ENCODE peak calls at places on chromosomes 1 and 21, in four cellular contexts. R is foreskin fibroblast, S is heart left ventricle, D is fibroblast of lung. Z is an unnamed sample.

GRCh38 chr1:40830419-40830943 is 31.7 kb downstream of the CITED4 start:
- DNase-seq in D (no peak), S (no peak), R (no peak), Z (no peak)

GRCh38 chr1:183562701-183563100 is 27.6 kb downstream of the NCF2 start:
- DNase-seq in D (no peak), R (no peak), S (no peak), Z (no peak)

GRCh38 chr1:40625476-40626382 is 39.8 kb downstream of the RIMS3 start:
- DNase-seq in D (no peak), R (no peak), S (no peak), Z (peak; percentile 40)

GRCh38 chr1:64004451-64004850 is 199.0 kb upstream of the UBE2U start:
- DNase-seq in D (no peak), S (no peak), R (no peak), Z (no peak)

GRCh38 chr1:204591473-204592090 is 75.4 kb downstream of the MDM4 start:
- DNase-seq in D (peak; percentile 47), S (no peak), R (peak; percentile 50), Z (peak; percentile 55)

GRCh38 chr21:46561448-46562095 is 43.3 kb downstream of the S100B start:
- DNase-seq in S (no peak), R (no peak), D (no peak), Z (no peak)

GRCh38 chr1:214983126-214983869 is 99.2 kb upstream of the KCNK2 start:
- DNase-seq in D (peak; percentile 22), S (no peak), R (peak; percentile 41), Z (peak; percentile 62)

GRCh38 chr1:9996624-9997582 is at the start of gene RBP7:
- DNase-seq in D (no peak), S (peak; percentile 42), R (no peak), Z (no peak)

GRCh38 chr1:232705815-232706575 is 76.1 kb upstream of the SIPA1L2 start:
- DNase-seq in R (no peak), D (peak; percentile 57), S (no peak), Z (no peak)

GRCh38 chr1:48227165-48228013 is 4.9 kb downstream of the SLC5A9 start:
- DNase-seq in D (no peak), S (no peak), R (no peak), Z (no peak)

GRCh38 chr21:45868086-45868485 is 113.5 kb upstream of the COL6A1 start:
- DNase-seq in R (no peak), S (no peak), D (no peak), Z (no peak)

GRCh38 chr1:200627548-200628222 is 7.1 kb upstream of the KIF14 start:
- DNase-seq in R (no peak), S (no peak), D (no peak), Z (no peak)

GRCh38 chr1:211579434-211580302 is 707 bp upstream of the SLC30A1 start:
- DNase-seq in R (no peak), S (peak; percentile 90), D (peak; percentile 17), Z (no peak)

GRCh38 chr1:45221716-45222115 is 15.3 kb upstream of the ZSWIM5 start:
- DNase-seq in R (peak; percentile 47), D (no peak), S (no peak), Z (peak; percentile 64)

GRCh38 chr1:45215485-45216199 is 9.2 kb upstream of the ZSWIM5 start:
- DNase-seq in R (no peak), S (no peak), D (no peak), Z (no peak)

GRCh38 chr1:45216200-45216541 is 9.8 kb upstream of the ZSWIM5 start:
- DNase-seq in S (no peak), D (no peak), R (no peak), Z (no peak)

GRCh38 chr1:45213892-45214291 is 7.5 kb upstream of the ZSWIM5 start:
- DNase-seq in S (no peak), D (no peak), R (no peak), Z (no peak)

DNA sequence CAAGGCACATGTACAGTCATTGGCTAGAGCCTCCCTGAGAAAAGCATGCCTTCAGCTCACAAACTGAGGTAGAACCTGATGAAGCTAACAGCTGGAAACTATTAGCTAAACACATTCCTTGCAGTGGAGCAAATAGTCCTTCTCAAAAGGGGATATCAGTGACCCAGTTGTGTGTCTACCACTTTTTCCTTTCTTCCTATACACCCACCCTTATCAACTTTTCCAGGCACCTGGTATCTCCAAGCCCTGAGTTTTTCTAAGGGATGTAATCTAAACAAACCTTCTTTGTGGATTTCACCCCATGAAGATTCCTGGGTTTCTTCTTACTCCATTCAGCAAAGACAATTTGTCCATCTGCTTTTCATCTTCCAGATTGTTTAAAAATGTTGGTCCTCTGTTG is 10.5 kb upstream of the ZSWIM5 start:
- DNase-seq in D (no peak), S (no peak), R (no peak), Z (no peak)
- H3K4me3 ChIP-seq in D (no peak overlapping the region), S (no peak overlapping the region), R (no peak overlapping the region), Z (no peak overlapping the region)

DNA sequence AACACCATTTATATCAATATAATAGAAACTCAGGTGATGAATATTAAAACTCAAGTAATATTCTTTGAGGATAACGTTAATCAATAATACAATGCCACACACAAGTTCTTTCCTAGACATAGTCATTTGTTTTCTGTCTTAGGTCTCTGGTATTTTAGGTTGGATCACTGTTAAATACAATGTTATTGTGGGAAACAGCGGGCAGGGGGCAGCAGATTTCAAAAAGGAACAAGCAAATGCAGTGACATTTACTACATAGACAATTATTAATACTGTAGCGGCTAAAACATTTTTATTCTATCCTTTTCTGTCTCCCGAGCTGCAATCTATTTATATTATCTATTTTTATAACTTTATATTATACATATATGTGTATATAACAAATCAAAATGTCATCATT is 186.4 kb upstream of the ZNHIT6 start:
- DNase-seq in D (peak; percentile 62), S (peak; percentile 20), R (peak; percentile 7), Z (peak; percentile 68)
- TF ChIP-seq CTCF in D (peak; percentile 59), S (peak; percentile 26), R (peak; percentile 59), Z (peak; percentile 74)

DNA sequence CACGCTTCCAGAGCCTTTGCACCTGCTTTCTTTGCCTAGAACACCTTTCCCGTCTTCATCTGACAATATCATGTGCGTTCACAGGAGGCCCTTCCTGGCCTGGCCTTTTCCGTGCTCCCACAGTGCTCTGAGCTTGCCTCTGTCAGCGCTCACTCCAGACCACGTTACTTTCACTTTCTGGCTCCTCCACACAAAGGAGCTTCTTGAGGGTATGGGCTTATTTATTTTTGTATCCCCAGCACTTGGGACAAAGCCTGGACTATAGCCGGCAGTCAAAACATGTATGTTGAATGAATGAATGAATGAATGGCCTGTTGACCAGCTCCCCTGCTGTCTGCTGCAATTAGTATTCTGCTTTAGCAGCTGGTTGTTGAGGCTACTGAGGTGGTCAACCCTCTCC is 11.1 kb downstream of the LRRC71 start:
- DNase-seq in D (peak; percentile 33), R (no peak), S (no peak), Z (peak; percentile 74)
- H3K4me3 ChIP-seq in D (no peak overlapping the region), R (no peak overlapping the region), S (no peak overlapping the region), Z (no peak overlapping the region)

GRCh38 chr1:89363196-89363595 is 663 bp upstream of the GBP6 start:
- DNase-seq in D (no peak), S (no peak), R (no peak), Z (peak; percentile 60)
- TF ChIP-seq CTCF in D (no peak), S (no peak), R (no peak), Z (no peak)

DNA sequence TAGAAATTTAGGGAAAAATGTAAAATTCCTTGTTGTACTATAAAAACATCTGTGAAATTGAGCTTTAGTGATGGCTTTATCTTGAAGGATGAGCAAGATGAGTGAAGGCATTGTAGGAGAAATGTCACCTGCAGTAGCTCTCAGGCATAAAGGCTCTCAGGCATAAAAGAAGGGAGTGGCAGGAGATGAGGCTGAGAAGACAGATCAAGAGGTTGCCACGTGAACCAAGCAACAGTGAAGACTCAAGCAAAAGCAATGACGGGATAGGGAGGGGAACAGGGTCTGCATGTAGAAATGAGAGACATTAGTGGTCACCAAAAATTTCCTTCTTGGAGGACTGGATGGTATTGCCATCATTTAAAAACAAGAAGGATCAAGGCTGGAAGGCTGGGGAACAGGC is 98.8 kb downstream of the ST3GAL3 start:
- DNase-seq in R (no peak), D (no peak), S (no peak), Z (no peak)
- H3K4me3 ChIP-seq in R (no peak overlapping the region), D (no peak overlapping the region), S (no peak overlapping the region), Z (no peak overlapping the region)

DNA sequence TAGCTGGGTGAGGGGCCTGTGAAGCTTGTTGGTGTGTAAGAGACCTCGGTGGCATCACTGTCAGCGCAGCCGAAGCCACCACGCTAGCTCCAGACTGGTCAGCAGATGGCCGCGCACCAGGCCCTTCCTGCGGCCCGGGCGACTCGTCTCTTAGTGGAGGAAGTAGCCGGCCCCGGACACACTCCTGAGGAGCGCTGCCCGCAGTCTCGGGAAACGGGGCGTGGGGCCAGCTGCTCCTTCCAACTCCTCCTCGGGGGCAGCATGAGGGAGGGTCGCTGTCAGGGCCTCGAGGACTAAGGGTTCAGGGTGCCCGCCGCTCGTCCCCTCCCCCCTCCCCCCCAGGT is 20.4 kb downstream of the H3-3A start:
- DNase-seq in D (peak; percentile 42), R (peak; percentile 34), S (peak; percentile 76), Z (peak; percentile 44)
- TF ChIP-seq CTCF in D (no peak), R (no peak), S (no peak), Z (no peak)

Z was measured in choroid plexus epithelial cell.